ENCODE peak calls at places on chromosomes 11 and 22, in nine cellular contexts. F is GM13976; S is activated T-cell treated with anti-CD3 and anti-CD28 coated beads for 1 hour; R is GM23338; I is NCI-H2029; G is activated naive CD4-positive, alpha-beta T cell treated with Interleukin-2 at 50 U/mL for 16 hours; E is activated CD4-positive, alpha-beta T cell treated with anti-CD3 and anti-CD28 coated beads, Interleukin-2, amount 10 ng/mL, durations not matched to agents 7 days and 5 days; C is HTR-8/SVneo; Q is right atrium auricular region. X is an unnamed sample.
A peak's percentile ranks its signal among the peaks of the same experiment; 100 is the strongest.

GRCh38 chr11:6523253-6523652 is 26.2 kb downstream of the DNHD1 start:
- DNase-seq in C (peak; percentile 42), R (no peak), E (no peak), S (no peak), Q (no peak), G (no peak), I (no peak), F (no peak), X (no peak)

GRCh38 chr11:559712-560304 is 730 bp downstream of the LMNTD2 start:
- DNase-seq in R (peak; percentile 73), Q (no peak), C (no peak), I (no peak), F (no peak), G (no peak), E (no peak), S (no peak), X (no peak)

GRCh38 chr11:65172600-65172999 is 2.6 kb downstream of the SPDYC start:
- DNase-seq in F (no peak), S (no peak), R (no peak), E (no peak), I (no peak), C (no peak), Q (no peak), G (no peak), X (no peak)

GRCh38 chr22:36432592-36433317 is 45.0 kb upstream of the MYH9 start:
- DNase-seq in Q (no peak), G (no peak), S (no peak), R (peak; percentile 40), C (no peak), I (no peak), E (no peak), F (no peak), X (no peak)

GRCh38 chr22:46139895-46140350 is 10.4 kb upstream of the PPARA start:
- DNase-seq in C (no peak), G (no peak), S (no peak), Q (no peak), I (no peak), F (no peak), E (no peak), R (no peak), X (no peak)

GRCh38 chr22:48693377-48694135 is 1134.1 kb downstream of the BRD1 start:
- DNase-seq in F (no peak), S (no peak), Q (no peak), C (no peak), R (no peak), I (no peak), G (no peak), E (no peak), X (no peak)

GRCh38 chr11:26905368-26905767 is 88.5 kb upstream of the FIBIN start:
- DNase-seq in R (peak; percentile 12), C (no peak), S (no peak), E (no peak), Q (no peak), I (no peak), G (no peak), F (no peak), X (no peak)

GRCh38 chr11:73353422-73353821 is 22.8 kb upstream of the RELT start:
- DNase-seq in S (no peak), Q (no peak), I (no peak), F (no peak), R (no peak), C (no peak), E (no peak), G (no peak), X (no peak)

GRCh38 chr11:2828585-2829330 is 56.8 kb downstream of the CDKN1C start:
- DNase-seq in I (no peak), G (no peak), Q (no peak), S (no peak), E (no peak), R (no peak), F (no peak), C (no peak), X (no peak)

GRCh38 chr11:95279921-95280861 is 49.2 kb upstream of the SESN3 start:
- DNase-seq in Q (no peak), F (no peak), C (no peak), R (peak; percentile 62), E (no peak), G (no peak), S (no peak), I (no peak), X (no peak)

GRCh38 chr11:3735827-3736226 is 61.5 kb downstream of the NUP98 start:
- DNase-seq in Q (no peak), G (no peak), I (no peak), F (no peak), S (no peak), R (no peak), E (no peak), C (no peak), X (no peak)

GRCh38 chr11:13907678-13908077 is 54.8 kb upstream of the SPON1 start:
- DNase-seq in F (no peak), I (no peak), S (no peak), Q (no peak), G (no peak), C (no peak), E (no peak), R (no peak), X (no peak)

GRCh38 chr11:35723493-35724284 is 61.1 kb downstream of the TRIM44 start:
- DNase-seq in G (no peak), F (no peak), R (no peak), C (no peak), Q (no peak), S (no peak), I (no peak), E (no peak), X (no peak)

GRCh38 chr22:17161991-17162390 is 2.9 kb upstream of the HDHD5 start:
- DNase-seq in Q (no peak), F (no peak), C (no peak), G (no peak), S (no peak), R (no peak), E (no peak), I (no peak), X (no peak)

GRCh38 chr22:50691521-50691920 is 18.9 kb downstream of the SHANK3 start:
- DNase-seq in G (peak; percentile 22), Q (no peak), C (no peak), E (peak; percentile 65), F (no peak), S (no peak), R (peak; percentile 65), I (no peak), X (no peak)

GRCh38 chr11:2074266-2074825 is 64.8 kb downstream of the IGF2 start:
- DNase-seq in E (no peak), G (no peak), R (peak; percentile 87), F (no peak), S (no peak), I (no peak), Q (no peak), C (no peak), X (no peak)

GRCh38 chr11:35303596-35304392 is 115.6 kb downstream of the SLC1A2 start:
- DNase-seq in G (no peak), S (no peak), Q (peak; percentile 92), C (no peak), I (no peak), E (no peak), F (no peak), R (no peak), X (no peak)

GRCh38 chr22:35313311-35314121 is 13.8 kb downstream of the TOM1 start:
- DNase-seq in Q (no peak), F (peak; percentile 34), R (no peak), S (no peak), G (no peak), C (peak; percentile 22), E (no peak), I (peak; percentile 91), X (peak; percentile 54)

GRCh38 chr22:20956258-20957117 is 10.6 kb upstream of the AIFM3 start:
- DNase-seq in R (peak; percentile 87), E (no peak), G (no peak), I (no peak), S (no peak), Q (no peak), C (no peak), F (no peak), X (no peak)

GRCh38 chr11:65426839-65427690 is 4.5 kb downstream of the NEAT1 start:
- DNase-seq in G (peak; percentile 45), S (no peak), R (peak; percentile 54), E (no peak), I (no peak), Q (peak; percentile 65), F (no peak), C (no peak), X (no peak)

GRCh38 chr22:48748860-48749554 is 1078.7 kb downstream of the BRD1 start:
- DNase-seq in C (no peak), F (no peak), G (no peak), I (no peak), E (no peak), R (no peak), Q (no peak), S (no peak), X (no peak)

GRCh38 chr11:49995559-49995958 is 13.2 kb upstream of the OR4C12 start:
- DNase-seq in G (peak; percentile 3), F (no peak), C (no peak), E (peak; percentile 50), I (peak; percentile 87), S (no peak), Q (no peak), R (peak; percentile 86), X (peak; percentile 16)

GRCh38 chr11:66318576-66318970 is 1.7 kb upstream of the CD248 start:
- DNase-seq in R (no peak), F (no peak), I (no peak), Q (no peak), G (no peak), C (no peak), S (no peak), E (no peak), X (no peak)

GRCh38 chr11:126137146-126137545 is 74.3 kb downstream of the RPUSD4 start:
- DNase-seq in R (no peak), Q (no peak), F (no peak), G (no peak), C (no peak), I (no peak), S (no peak), E (no peak), X (no peak)

GRCh38 chr11:130636672-130637463 is 188.4 kb downstream of the ADAMTS15 start:
- DNase-seq in C (no peak), I (peak; percentile 93), S (no peak), E (no peak), G (no peak), F (no peak), Q (no peak), R (no peak), X (no peak)

GRCh38 chr11:57638005-57638760 is 11.5 kb downstream of the YPEL4 start:
- DNase-seq in Q (peak; percentile 82), I (no peak), E (peak; percentile 24), F (peak; percentile 77), R (peak; percentile 99), C (peak; percentile 97), S (no peak), G (no peak), X (peak; percentile 60)

GRCh38 chr22:44816141-44816540 is 63.8 kb downstream of the ARHGAP8 start:
- DNase-seq in S (no peak), F (no peak), R (no peak), Q (no peak), E (no peak), C (no peak), I (no peak), G (no peak), X (no peak)

GRCh38 chr11:46202149-46202548 is 75.3 kb upstream of the CREB3L1 start:
- DNase-seq in C (no peak), S (no peak), F (no peak), Q (no peak), I (no peak), R (peak; percentile 75), E (no peak), G (no peak), X (no peak)

GRCh38 chr11:122869622-122870021 is 12.9 kb upstream of the JHY start:
- DNase-seq in Q (no peak), C (no peak), I (peak; percentile 16), F (no peak), G (no peak), E (no peak), S (no peak), R (no peak), X (no peak)

GRCh38 chr11:63610604-63611394 is 3.4 kb downstream of the PLAAT3 start:
- DNase-seq in S (no peak), I (no peak), E (no peak), G (no peak), F (no peak), C (no peak), Q (no peak), R (peak; percentile 85), X (no peak)

X was measured in NCI-H510A.